ENCODE peak calls at places on chromosomes 11 and 22, in nine cellular contexts. C is K562, X is body of pancreas, J is HCT116, V is HepG2, L is A549, H is gastrocnemius medialis, Y is heart left ventricle, E is GM12878. S is an unnamed sample.
A peak's percentile ranks its signal among the peaks of the same experiment; 100 is the strongest.

GRCh38 chr22:46677323-46678002 is 57.3 kb downstream of the GRAMD4 start:
- ATAC-seq in H (no peak), L (no peak), Y (no peak), C (no peak), X (no peak), V (no peak), E (no peak), J (no peak), S (no peak)

GRCh38 chr11:76674517-76675400 is 4.2 kb upstream of the LRRC32 start:
- ATAC-seq in H (no peak), J (no peak), X (no peak), E (peak; percentile 49), L (no peak), V (no peak), C (no peak), Y (no peak), S (no peak)

GRCh38 chr11:112770487-112770886 is 190.7 kb upstream of the NCAM1 start:
- ATAC-seq in C (no peak), Y (peak; percentile 64), J (no peak), V (no peak), H (peak; percentile 95), L (no peak), X (peak; percentile 33), E (no peak), S (no peak)

GRCh38 chr11:87012089-87012488 is 25.6 kb upstream of the TMEM135 start:
- ATAC-seq in E (no peak), Y (no peak), H (no peak), C (peak; percentile 28), V (peak; percentile 72), J (no peak), L (no peak), X (no peak), S (no peak)

GRCh38 chr11:36077886-36078685 is 134.2 kb downstream of the LDLRAD3 start:
- ATAC-seq in X (no peak), H (no peak), V (no peak), L (no peak), C (no peak), Y (no peak), J (no peak), E (no peak), S (peak; percentile 31)

GRCh38 chr11:69603163-69603836 is 37.7 kb upstream of the CCND1 start:
- ATAC-seq in C (no peak), H (no peak), Y (no peak), V (no peak), E (no peak), X (no peak), J (no peak), L (no peak), S (no peak)

GRCh38 chr11:3340025-3340424 is 38.9 kb downstream of the ZNF195 start:
- ATAC-seq in C (peak; percentile 73), Y (no peak), H (no peak), E (no peak), V (no peak), L (peak; percentile 57), J (peak; percentile 42), X (no peak), S (no peak)

GRCh38 chr11:92830382-92831148 is 138.9 kb upstream of the MTNR1B start:
- ATAC-seq in H (no peak), C (no peak), X (no peak), E (no peak), V (no peak), J (no peak), L (no peak), Y (no peak), S (no peak)

GRCh38 chr22:33720166-33720878 is 200.0 kb downstream of the LARGE1 start:
- ATAC-seq in C (no peak), J (no peak), L (no peak), X (peak; percentile 63), Y (no peak), E (no peak), H (no peak), V (no peak), S (no peak)

GRCh38 chr11:14443642-14444041 is 56.0 kb downstream of the COPB1 start:
- ATAC-seq in X (peak; percentile 72), V (peak; percentile 74), L (peak; percentile 49), E (no peak), J (peak; percentile 49), C (no peak), Y (no peak), H (no peak), S (no peak)

GRCh38 chr11:17771841-17772401 is 37.3 kb downstream of the KCNC1 start:
- ATAC-seq in V (no peak), X (no peak), E (no peak), L (no peak), Y (no peak), J (no peak), C (no peak), H (no peak), S (no peak)

GRCh38 chr11:17771415-17771814 is 36.8 kb downstream of the KCNC1 start:
- ATAC-seq in Y (no peak), E (no peak), J (no peak), H (no peak), L (no peak), V (no peak), X (no peak), C (no peak), S (no peak)

GRCh38 chr11:17769218-17769617 is 34.6 kb downstream of the KCNC1 start:
- ATAC-seq in Y (no peak), H (no peak), V (no peak), J (no peak), X (no peak), E (no peak), L (no peak), C (no peak), S (no peak)

GRCh38 chr11:17770048-17770652 is 35.6 kb downstream of the KCNC1 start:
- ATAC-seq in V (peak; percentile 86), X (no peak), H (no peak), J (peak; percentile 36), C (peak; percentile 77), Y (no peak), L (no peak), E (peak; percentile 33), S (no peak)

DNA sequence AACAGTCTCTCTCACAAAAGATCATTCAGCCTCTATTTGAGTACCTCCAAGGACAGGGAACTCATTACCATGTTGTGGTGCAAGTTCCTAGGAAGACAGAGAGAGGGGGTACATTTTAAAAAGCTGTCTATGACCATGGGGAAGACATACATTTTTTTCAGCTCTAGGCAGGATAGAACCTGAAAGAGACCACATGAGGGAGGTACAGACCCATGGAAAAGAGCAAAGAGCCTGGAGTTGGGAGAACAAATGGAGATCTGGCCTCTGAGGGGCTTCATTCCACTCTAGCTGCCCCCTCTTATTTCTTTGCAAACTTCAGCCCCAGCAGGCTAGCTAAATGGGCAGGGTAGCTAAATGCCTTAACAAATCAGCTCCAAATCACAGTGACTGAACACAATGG is 36.3 kb downstream of the KCNC1 start:
- ATAC-seq in C (no peak), Y (no peak), L (no peak), J (no peak), E (no peak), V (peak; percentile 13), X (no peak), H (peak; percentile 45), S (no peak)
- TF ChIP-seq CTCF in C (no peak), Y (no peak), L (no peak), J (no peak), E (no peak), V (peak; percentile 61), X (no peak), H (no peak), S (no peak)

GRCh38 chr22:41525450-41526225 is 18.6 kb downstream of the POLR3H start:
- ATAC-seq in J (peak; percentile 19), H (no peak), V (peak; percentile 11), E (no peak), C (no peak), L (peak; percentile 7), X (no peak), Y (no peak), S (no peak)
- H3K27ac ChIP-seq in J (peak overlapping the region; percentile 55), H (peak overlapping the region; percentile 86), V (peak overlapping the region; percentile 48), E (no peak overlapping the region), C (peak overlapping the region; percentile 39), L (no peak overlapping the region), X (peak overlapping the region; percentile 72), Y (peak overlapping the region; percentile 92), S (peak overlapping the region; percentile 97)

DNA sequence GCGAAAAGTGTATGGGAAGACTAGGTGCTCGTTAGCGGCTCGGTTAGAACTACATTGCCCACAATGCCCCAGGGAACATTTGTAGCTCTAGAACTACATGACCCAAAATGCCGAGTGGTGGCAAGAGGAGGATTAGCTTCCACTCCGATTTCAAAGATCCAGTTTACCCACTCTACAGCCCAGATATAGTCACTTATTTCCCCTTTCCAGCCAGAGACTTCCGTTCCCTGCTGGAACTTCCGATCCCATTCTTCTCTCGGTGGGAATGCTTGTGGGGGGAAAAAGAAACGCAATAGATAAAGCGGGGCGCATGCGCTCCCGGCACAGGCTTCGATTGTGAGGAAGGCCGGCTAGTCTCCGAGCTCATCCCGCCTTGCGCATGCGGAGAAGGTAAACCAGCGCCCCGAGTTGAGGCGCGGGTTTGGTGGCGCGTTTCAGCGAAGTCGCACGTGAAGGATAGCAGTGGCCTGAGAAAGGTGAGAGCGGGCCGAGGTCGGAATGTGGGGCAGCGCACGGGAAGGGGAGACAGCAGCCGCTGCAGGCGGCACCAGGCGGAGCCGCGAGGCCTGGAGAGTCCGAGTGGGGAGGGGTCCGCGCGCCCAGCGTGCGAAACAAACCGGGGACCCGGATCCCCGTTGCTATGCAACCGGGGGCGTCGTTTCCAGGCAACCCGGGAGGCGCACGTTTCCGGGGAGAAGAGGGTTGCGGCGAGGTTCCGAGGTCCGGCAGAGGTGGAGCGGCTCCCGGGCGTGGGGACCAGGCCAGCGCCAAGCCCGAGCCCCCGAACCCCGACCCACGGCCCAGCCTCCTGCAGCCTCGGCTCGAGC is at the start of gene TMEM109:
- ATAC-seq in E (peak; percentile 67), L (peak; percentile 89), V (peak; percentile 92), Y (peak; percentile 81), H (peak; percentile 82), C (peak; percentile 90), X (peak; percentile 85), J (peak; percentile 77), S (peak; percentile 89)
- TF ChIP-seq POLR2A in E (peak; percentile 70), L (peak; percentile 71), V (no peak), Y (no peak), H (no peak), C (peak; percentile 76), X (peak; percentile 67), J (peak; percentile 44), S (peak; percentile 44)

GRCh38 chr22:27489265-27489675 is 312.3 kb downstream of the MN1 start:
- ATAC-seq in H (no peak), X (peak; percentile 97), E (no peak), L (peak; percentile 78), C (no peak), V (peak; percentile 59), Y (no peak), J (no peak), S (no peak)

GRCh38 chr22:27490080-27490479 is 311.5 kb downstream of the MN1 start:
- ATAC-seq in V (no peak), L (no peak), E (no peak), C (no peak), H (no peak), J (no peak), Y (no peak), X (no peak), S (no peak)

GRCh38 chr22:27485842-27486241 is 315.7 kb downstream of the MN1 start:
- ATAC-seq in C (no peak), Y (no peak), H (no peak), V (no peak), J (no peak), X (no peak), E (no peak), L (no peak), S (no peak)

GRCh38 chr22:27487600-27488450 is 313.7 kb downstream of the MN1 start:
- ATAC-seq in L (peak; percentile 75), Y (no peak), C (no peak), J (no peak), E (no peak), V (peak; percentile 58), H (no peak), X (no peak), S (peak; percentile 14)

GRCh38 chr22:27488456-27489224 is 312.9 kb downstream of the MN1 start:
- ATAC-seq in C (no peak), E (no peak), J (no peak), X (peak; percentile 71), H (peak; percentile 78), Y (no peak), L (peak; percentile 35), V (peak; percentile 59), S (no peak)
- TF ChIP-seq CTCF in C (no peak), E (no peak), J (no peak), X (peak; percentile 22), H (no peak), Y (no peak), L (no peak), V (peak; percentile 37), S (no peak)